ENCODE peak calls at places on chromosomes 7 and 10, in five cellular contexts. One of them, this sample, is unnamed. For H3K4me1, the result is how much of the 10 kb centered on the place peaks cover.

GRCh38 chr10:110609592-110609991 is 34.5 kb upstream of the RBM20 start:
- DNase-seq in left ventricle myocardium inferior: no peak
- DNase-seq in MM.1S: no peak
- DNase-seq in CD4-positive, alpha-beta memory T cell: no peak
- DNase-seq in GM23248: no peak
- DNase-seq in this sample: no peak

GRCh38 chr7:106609416-106609815 is 51.5 kb downstream of the CCDC71L start:
- DNase-seq in GM23248: peak
- DNase-seq in CD4-positive, alpha-beta memory T cell: no peak
- DNase-seq in MM.1S: no peak
- DNase-seq in left ventricle myocardium inferior: no peak
- DNase-seq in this sample: no peak

GRCh38 chr7:136053689-136054485 is 76.7 kb upstream of the MTPN start:
- DNase-seq in MM.1S: no peak
- DNase-seq in left ventricle myocardium inferior: no peak
- DNase-seq in GM23248: peak
- DNase-seq in CD4-positive, alpha-beta memory T cell: no peak
- DNase-seq in this sample: no peak

GRCh38 chr10:46068117-46068516 is 22.0 kb upstream of the MSMB start:
- DNase-seq in left ventricle myocardium inferior: no peak
- DNase-seq in GM23248: no peak
- DNase-seq in CD4-positive, alpha-beta memory T cell: no peak
- DNase-seq in MM.1S: no peak
- DNase-seq in this sample: no peak

GRCh38 chr7:103989200-103989784 is at the start of gene RELN:
- DNase-seq in left ventricle myocardium inferior: no peak
- DNase-seq in CD4-positive, alpha-beta memory T cell: no peak
- DNase-seq in GM23248: peak
- DNase-seq in MM.1S: peak
- DNase-seq in this sample: no peak

GRCh38 chr7:77426521-77427051 is 10.4 kb upstream of the GSAP start:
- DNase-seq in left ventricle myocardium inferior: no peak
- DNase-seq in GM23248: peak
- DNase-seq in MM.1S: no peak
- DNase-seq in CD4-positive, alpha-beta memory T cell: no peak
- DNase-seq in this sample: no peak

GRCh38 chr10:79890469-79890868 is 58.4 kb downstream of the SFTPD start:
- DNase-seq in CD4-positive, alpha-beta memory T cell: no peak
- DNase-seq in MM.1S: no peak
- DNase-seq in left ventricle myocardium inferior: no peak
- DNase-seq in GM23248: no peak
- DNase-seq in this sample: no peak

GRCh38 chr10:1629326-1630036 is 107.8 kb downstream of the ADARB2 start:
- DNase-seq in GM23248: no peak
- DNase-seq in MM.1S: no peak
- DNase-seq in CD4-positive, alpha-beta memory T cell: no peak
- DNase-seq in left ventricle myocardium inferior: no peak
- DNase-seq in this sample: no peak

GRCh38 chr7:19491821-19492452 is 216.9 kb downstream of the POLR1F start:
- DNase-seq in MM.1S: peak
- DNase-seq in left ventricle myocardium inferior: no peak
- DNase-seq in CD4-positive, alpha-beta memory T cell: no peak
- DNase-seq in GM23248: peak
- DNase-seq in this sample: no peak

GRCh38 chr7:48139461-48139860 is 31.8 kb upstream of the ABCA13 start:
- DNase-seq in CD4-positive, alpha-beta memory T cell: no peak
- DNase-seq in MM.1S: peak
- DNase-seq in GM23248: peak
- DNase-seq in left ventricle myocardium inferior: no peak
- DNase-seq in this sample: no peak

GRCh38 chr7:82417898-82418297 is 25.7 kb downstream of the CACNA2D1 start:
- DNase-seq in left ventricle myocardium inferior: no peak
- DNase-seq in CD4-positive, alpha-beta memory T cell: no peak
- DNase-seq in GM23248: no peak
- DNase-seq in MM.1S: no peak
- DNase-seq in this sample: no peak

GRCh38 chr7:2941201-2941859 is 97.2 kb upstream of the GNA12 start:
- DNase-seq in left ventricle myocardium inferior: no peak
- DNase-seq in GM23248: no peak
- DNase-seq in MM.1S: no peak
- DNase-seq in CD4-positive, alpha-beta memory T cell: no peak
- DNase-seq in this sample: no peak

GRCh38 chr10:100982916-100983830 is 4.1 kb downstream of the MRPL43 start:
- DNase-seq in left ventricle myocardium inferior: no peak
- DNase-seq in GM23248: no peak
- DNase-seq in MM.1S: no peak
- DNase-seq in CD4-positive, alpha-beta memory T cell: no peak
- DNase-seq in this sample: no peak

GRCh38 chr10:69901623-69902505 is 100.2 kb downstream of the COL13A1 start:
- DNase-seq in GM23248: peak
- DNase-seq in left ventricle myocardium inferior: no peak
- DNase-seq in MM.1S: no peak
- DNase-seq in CD4-positive, alpha-beta memory T cell: no peak
- DNase-seq in this sample: peak

DNA sequence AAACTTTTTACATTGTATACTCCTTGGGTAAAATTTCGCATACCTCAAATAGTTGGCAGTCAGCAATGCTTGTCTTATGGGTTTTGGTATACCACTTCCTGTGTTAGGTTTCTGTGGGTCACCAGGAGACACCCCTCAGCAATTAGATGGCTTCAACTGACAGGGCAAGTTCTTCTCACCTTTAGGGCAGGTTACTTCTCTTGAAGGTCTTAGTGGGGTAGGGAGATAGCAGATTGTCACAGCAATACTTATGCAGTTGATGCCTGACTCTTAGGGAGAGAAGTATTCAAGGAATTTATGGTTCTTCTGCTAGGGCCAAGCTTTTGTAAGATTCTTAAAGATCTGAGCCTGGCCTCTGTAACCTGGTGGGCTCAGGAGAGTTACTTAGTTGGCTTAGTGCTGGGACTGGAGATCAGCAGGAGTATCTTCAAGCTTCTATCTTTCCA is 42.9 kb downstream of the MKLN1 start:
- DNase-seq in left ventricle myocardium inferior: no peak
- DNase-seq in GM23248: peak
- DNase-seq in CD4-positive, alpha-beta memory T cell: peak
- DNase-seq in MM.1S: peak
- DNase-seq in this sample: no peak
- H3K4me1 ChIP-seq in left ventricle myocardium inferior: half or more
- H3K4me1 ChIP-seq in GM23248: half or more
- H3K4me1 ChIP-seq in CD4-positive, alpha-beta memory T cell: half or more
- H3K4me1 ChIP-seq in MM.1S: under half
- H3K4me1 ChIP-seq in this sample: under half

GRCh38 chr7:28490831-28491230 is 78.5 kb downstream of the CREB5 start:
- DNase-seq in MM.1S: no peak
- DNase-seq in left ventricle myocardium inferior: no peak
- DNase-seq in CD4-positive, alpha-beta memory T cell: no peak
- DNase-seq in GM23248: no peak
- DNase-seq in this sample: no peak
- H3K4me3 ChIP-seq in MM.1S: no peak
- H3K4me3 ChIP-seq in left ventricle myocardium inferior: no peak
- H3K4me3 ChIP-seq in CD4-positive, alpha-beta memory T cell: no peak
- H3K4me3 ChIP-seq in GM23248: no peak
- H3K4me3 ChIP-seq in this sample: no peak

DNA sequence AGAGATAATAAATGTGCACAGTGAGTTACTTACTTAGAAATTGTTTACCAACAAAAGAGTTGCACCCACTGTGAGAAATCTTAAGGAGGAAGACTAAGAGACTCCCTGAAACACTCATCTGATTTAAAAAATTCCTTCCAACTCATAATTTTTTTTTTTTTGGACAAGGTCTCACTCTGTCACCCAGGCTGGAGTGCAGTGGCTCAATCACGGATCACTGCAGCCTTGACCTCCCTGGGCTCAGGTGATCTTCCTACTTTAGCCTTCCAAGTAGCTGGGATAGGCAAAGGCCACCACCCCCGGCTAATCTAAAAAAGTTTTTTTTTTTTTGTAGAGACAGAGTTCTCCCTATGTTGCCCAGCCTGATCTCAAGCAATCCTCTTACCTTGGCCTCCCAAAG is 36.0 kb downstream of the MALSU1 start:
- DNase-seq in GM23248: no peak
- DNase-seq in CD4-positive, alpha-beta memory T cell: no peak
- DNase-seq in left ventricle myocardium inferior: no peak
- DNase-seq in MM.1S: no peak
- DNase-seq in this sample: no peak
- H3K4me1 ChIP-seq in GM23248: under half
- H3K4me1 ChIP-seq in CD4-positive, alpha-beta memory T cell: under half
- H3K4me1 ChIP-seq in left ventricle myocardium inferior: under half
- H3K4me1 ChIP-seq in MM.1S: under half
- H3K4me1 ChIP-seq in this sample: under half

DNA sequence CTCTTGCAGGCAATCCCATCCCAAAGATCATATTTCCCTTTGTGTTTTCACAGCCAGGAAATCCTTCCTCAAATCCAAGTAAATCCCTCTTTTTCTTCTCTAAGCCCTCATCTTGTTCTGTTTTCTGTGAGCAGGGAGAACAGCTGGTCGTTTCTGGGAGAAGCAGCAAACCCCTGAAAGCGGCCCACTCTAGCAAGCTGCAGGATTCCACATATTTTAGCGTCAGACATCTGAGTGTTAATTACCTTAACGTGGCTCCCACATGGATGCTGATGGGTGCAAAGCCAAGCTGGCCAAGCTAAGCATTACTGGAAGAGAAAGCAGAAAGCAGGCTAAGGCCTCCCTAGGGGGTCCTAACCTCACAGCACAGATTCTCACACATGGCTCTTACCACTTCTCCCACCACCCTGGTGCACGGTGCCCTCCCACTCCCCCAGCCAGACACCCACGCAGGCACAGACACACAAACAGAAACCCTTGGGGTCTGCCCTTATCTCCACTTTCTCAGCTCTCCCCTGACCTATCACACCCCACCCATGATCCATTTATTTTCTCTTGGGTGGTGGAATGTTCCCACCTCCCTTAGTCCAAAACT is 551.0 kb upstream of the AUTS2 start:
- DNase-seq in CD4-positive, alpha-beta memory T cell: no peak
- DNase-seq in left ventricle myocardium inferior: no peak
- DNase-seq in GM23248: no peak
- DNase-seq in MM.1S: no peak
- DNase-seq in this sample: no peak
- H3K4me3 ChIP-seq in CD4-positive, alpha-beta memory T cell: no peak
- H3K4me3 ChIP-seq in left ventricle myocardium inferior: no peak
- H3K4me3 ChIP-seq in GM23248: no peak
- H3K4me3 ChIP-seq in MM.1S: no peak
- H3K4me3 ChIP-seq in this sample: no peak

DNA sequence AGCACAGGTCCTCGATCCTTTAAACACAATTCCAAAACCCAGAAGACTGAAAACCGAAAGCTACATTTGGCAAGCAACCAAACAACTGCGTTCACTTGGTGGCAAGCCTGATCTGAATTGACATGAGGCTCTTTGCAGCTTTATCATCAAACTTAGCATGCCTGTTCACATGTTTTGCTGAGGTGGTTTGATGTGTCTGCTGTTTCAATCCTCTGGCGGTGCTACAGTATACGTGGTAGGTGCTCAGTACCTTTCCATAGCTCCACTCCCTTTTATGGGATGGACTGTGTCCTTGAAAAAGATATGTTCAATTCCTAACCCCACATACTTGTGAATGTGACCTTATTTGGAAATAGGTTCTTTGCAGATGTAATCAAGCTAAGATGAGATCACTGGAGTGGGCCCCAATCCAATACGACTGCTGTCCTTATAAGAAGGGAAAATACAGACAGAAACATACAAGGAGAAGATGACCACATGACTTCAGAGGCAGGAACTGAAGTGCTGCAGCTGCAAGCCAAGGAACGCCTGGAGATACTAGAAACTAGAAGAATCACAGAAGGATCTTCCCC is 33.4 kb downstream of the CCDC6 start:
- DNase-seq in GM23248: peak
- DNase-seq in CD4-positive, alpha-beta memory T cell: no peak
- DNase-seq in left ventricle myocardium inferior: no peak
- DNase-seq in MM.1S: no peak
- DNase-seq in this sample: peak
- H3K4me1 ChIP-seq in GM23248: under half
- H3K4me1 ChIP-seq in CD4-positive, alpha-beta memory T cell: under half
- H3K4me1 ChIP-seq in left ventricle myocardium inferior: under half
- H3K4me1 ChIP-seq in MM.1S: under half
- H3K4me1 ChIP-seq in this sample: under half

DNA sequence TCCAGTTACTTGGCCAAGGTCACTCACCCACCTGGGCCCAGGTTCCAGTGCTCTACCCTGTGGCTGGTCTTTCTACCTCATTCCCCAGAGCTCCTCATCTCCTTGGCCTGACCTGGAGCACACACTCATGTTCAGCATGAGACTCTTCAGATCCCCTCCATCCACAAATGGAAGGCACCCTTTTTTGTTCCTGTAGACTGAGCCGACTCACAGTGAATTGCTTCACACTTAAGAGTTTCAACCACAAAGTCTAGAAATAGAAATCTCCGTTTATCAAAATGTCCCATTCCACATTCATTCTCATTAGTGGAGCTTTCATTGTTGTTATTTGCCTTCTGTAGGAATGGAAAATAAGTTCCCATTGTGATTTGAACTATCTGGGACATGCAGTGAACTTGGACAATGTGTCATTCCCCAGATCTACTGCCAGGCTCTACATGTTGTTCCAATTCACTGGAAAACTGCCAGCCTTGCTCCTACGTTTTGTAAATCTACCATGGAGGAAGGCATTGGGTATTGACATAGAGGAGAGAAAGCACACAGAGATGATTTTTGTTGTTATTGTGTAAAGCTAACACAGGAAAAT is 125.3 kb upstream of the CELF2 start:
- DNase-seq in left ventricle myocardium inferior: no peak
- DNase-seq in MM.1S: no peak
- DNase-seq in GM23248: peak
- DNase-seq in CD4-positive, alpha-beta memory T cell: no peak
- DNase-seq in this sample: no peak
- H3K4me3 ChIP-seq in left ventricle myocardium inferior: no peak
- H3K4me3 ChIP-seq in MM.1S: no peak
- H3K4me3 ChIP-seq in GM23248: no peak
- H3K4me3 ChIP-seq in CD4-positive, alpha-beta memory T cell: no peak
- H3K4me3 ChIP-seq in this sample: no peak

DNA sequence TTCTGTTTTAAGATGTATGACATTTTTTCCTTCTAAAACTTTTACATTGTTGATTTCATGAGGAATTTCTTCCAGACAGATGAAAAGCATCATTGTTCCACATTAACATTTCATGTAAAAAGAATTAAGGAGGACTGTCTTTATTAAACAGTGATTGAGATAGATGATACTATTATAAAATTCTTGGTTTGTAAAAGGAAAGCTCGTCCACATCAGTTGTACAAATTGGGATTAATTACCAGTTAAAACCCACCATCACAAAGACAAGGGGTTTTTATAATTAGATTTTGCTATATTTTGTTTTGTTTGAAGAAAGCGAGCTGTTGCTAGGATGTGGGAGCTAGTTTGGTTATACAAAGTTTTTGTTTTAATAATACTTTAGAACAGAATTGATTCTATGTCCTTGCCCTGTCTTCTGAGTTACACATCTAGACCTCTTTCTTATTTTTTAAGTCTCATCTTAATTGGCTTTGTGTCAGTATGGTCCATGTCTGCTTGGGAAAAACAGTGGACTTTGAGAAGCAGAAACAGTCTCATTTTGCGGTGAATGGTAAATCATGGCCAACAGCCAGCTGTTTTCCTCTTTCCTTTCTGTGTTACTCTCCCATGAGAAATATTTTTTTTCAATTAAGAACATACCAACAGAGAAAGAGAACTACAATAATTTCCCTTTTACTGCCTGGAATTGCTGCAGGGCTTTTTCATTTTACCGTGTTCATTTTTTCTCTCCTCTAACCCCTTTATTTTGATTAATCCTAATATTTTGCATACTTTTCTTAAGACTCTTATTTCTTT is 3.2 kb downstream of the TES start:
- DNase-seq in GM23248: peak
- DNase-seq in left ventricle myocardium inferior: no peak
- DNase-seq in MM.1S: no peak
- DNase-seq in CD4-positive, alpha-beta memory T cell: no peak
- DNase-seq in this sample: no peak
- H3K4me1 ChIP-seq in GM23248: half or more
- H3K4me1 ChIP-seq in left ventricle myocardium inferior: half or more
- H3K4me1 ChIP-seq in MM.1S: under half
- H3K4me1 ChIP-seq in CD4-positive, alpha-beta memory T cell: half or more
- H3K4me1 ChIP-seq in this sample: under half

This sample was measured in mucosa of descending colon.